ENCODE peak calls at places on chromosomes 12 and 14, in five cellular contexts. One of them, this sample, is unnamed.

GRCh38 chr14:58955294-58955821 is 233.1 kb upstream of the DAAM1 start:
- DNase-seq in SK-N-SH: no peak
- DNase-seq in A549: no peak
- DNase-seq in K562: no peak
- DNase-seq in GM12878: peak
- DNase-seq in this sample: peak

GRCh38 chr14:68899033-68899603 is 80.0 kb downstream of the ACTN1 start:
- DNase-seq in SK-N-SH: no peak
- DNase-seq in A549: no peak
- DNase-seq in K562: no peak
- DNase-seq in GM12878: no peak
- DNase-seq in this sample: no peak

GRCh38 chr14:50607181-50607580 is 47.2 kb downstream of the ATL1 start:
- DNase-seq in SK-N-SH: no peak
- DNase-seq in A549: no peak
- DNase-seq in K562: peak
- DNase-seq in GM12878: no peak
- DNase-seq in this sample: peak

GRCh38 chr14:104794099-104794498 is 1.4 kb downstream of the AKT1 start:
- DNase-seq in SK-N-SH: peak
- DNase-seq in A549: peak
- DNase-seq in K562: peak
- DNase-seq in GM12878: no peak
- DNase-seq in this sample: peak

GRCh38 chr12:54958048-54958658 is 26.4 kb downstream of the TESPA1 start:
- DNase-seq in SK-N-SH: peak
- DNase-seq in A549: peak
- DNase-seq in K562: peak
- DNase-seq in GM12878: peak
- DNase-seq in this sample: peak

GRCh38 chr14:92625213-92625612 is 111.6 kb downstream of the RIN3 start:
- DNase-seq in SK-N-SH: no peak
- DNase-seq in A549: peak
- DNase-seq in K562: no peak
- DNase-seq in GM12878: no peak
- DNase-seq in this sample: peak

GRCh38 chr14:77347746-77348145 is 26.9 kb downstream of the GSTZ1 start:
- DNase-seq in SK-N-SH: no peak
- DNase-seq in A549: no peak
- DNase-seq in K562: no peak
- DNase-seq in GM12878: no peak
- DNase-seq in this sample: no peak

GRCh38 chr14:72605096-72605920 is 288.6 kb downstream of the DPF3 start:
- DNase-seq in SK-N-SH: no peak
- DNase-seq in A549: no peak
- DNase-seq in K562: no peak
- DNase-seq in GM12878: no peak
- DNase-seq in this sample: no peak

GRCh38 chr12:105617141-105617540 is 286.6 kb downstream of the C12orf75 start:
- DNase-seq in SK-N-SH: no peak
- DNase-seq in A549: no peak
- DNase-seq in K562: no peak
- DNase-seq in GM12878: no peak
- DNase-seq in this sample: no peak

GRCh38 chr12:78918221-78918620 is 53.6 kb downstream of the SYT1 start:
- DNase-seq in SK-N-SH: peak
- DNase-seq in A549: no peak
- DNase-seq in K562: no peak
- DNase-seq in GM12878: no peak
- DNase-seq in this sample: peak

GRCh38 chr12:71447691-71448660 is 8.4 kb downstream of the LGR5 start:
- DNase-seq in SK-N-SH: no peak
- DNase-seq in A549: no peak
- DNase-seq in K562: no peak
- DNase-seq in GM12878: no peak
- DNase-seq in this sample: no peak

GRCh38 chr12:7989827-7990491 is 42.6 kb upstream of the FOXJ2 start:
- DNase-seq in SK-N-SH: no peak
- DNase-seq in A549: no peak
- DNase-seq in K562: peak
- DNase-seq in GM12878: no peak
- DNase-seq in this sample: peak

GRCh38 chr12:44716681-44717080 is 159.4 kb downstream of the NELL2 start:
- DNase-seq in SK-N-SH: no peak
- DNase-seq in A549: no peak
- DNase-seq in K562: no peak
- DNase-seq in GM12878: no peak
- DNase-seq in this sample: no peak

GRCh38 chr12:110917467-110917866 is 2.9 kb downstream of the MYL2 start:
- DNase-seq in SK-N-SH: no peak
- DNase-seq in A549: peak
- DNase-seq in K562: no peak
- DNase-seq in GM12878: no peak
- DNase-seq in this sample: peak

GRCh38 chr14:104973215-104974145 is 4.7 kb downstream of the AHNAK2 start:
- DNase-seq in SK-N-SH: no peak
- DNase-seq in A549: peak
- DNase-seq in K562: no peak
- DNase-seq in GM12878: no peak
- DNase-seq in this sample: peak

GRCh38 chr14:103138483-103139370 is 15.5 kb downstream of the TNFAIP2 start:
- DNase-seq in SK-N-SH: no peak
- DNase-seq in A549: no peak
- DNase-seq in K562: no peak
- DNase-seq in GM12878: no peak
- DNase-seq in this sample: no peak

GRCh38 chr12:18320036-18320617 is 58.8 kb downstream of the PIK3C2G start:
- DNase-seq in SK-N-SH: peak
- DNase-seq in A549: peak
- DNase-seq in K562: peak
- DNase-seq in GM12878: no peak
- DNase-seq in this sample: peak

GRCh38 chr14:99902925-99903324 is 109.7 kb downstream of the EML1 start:
- DNase-seq in SK-N-SH: no peak
- DNase-seq in A549: no peak
- DNase-seq in K562: no peak
- DNase-seq in GM12878: no peak
- DNase-seq in this sample: no peak

GRCh38 chr14:73026243-73026844 is 562 bp downstream of the ZFYVE1 start:
- DNase-seq in SK-N-SH: no peak
- DNase-seq in A549: no peak
- DNase-seq in K562: no peak
- DNase-seq in GM12878: no peak
- DNase-seq in this sample: no peak

GRCh38 chr12:20601668-20602280 is 93.4 kb upstream of the SLCO1C1 start:
- DNase-seq in SK-N-SH: peak
- DNase-seq in A549: peak
- DNase-seq in K562: no peak
- DNase-seq in GM12878: no peak
- DNase-seq in this sample: peak

GRCh38 chr12:75480469-75480949 is at the start of gene GLIPR1:
- DNase-seq in SK-N-SH: peak
- DNase-seq in A549: peak
- DNase-seq in K562: peak
- DNase-seq in GM12878: peak
- DNase-seq in this sample: peak

GRCh38 chr12:52890417-52890816 is 14.5 kb downstream of the KRT8 start:
- DNase-seq in SK-N-SH: no peak
- DNase-seq in A549: no peak
- DNase-seq in K562: no peak
- DNase-seq in GM12878: no peak
- DNase-seq in this sample: no peak

DNA sequence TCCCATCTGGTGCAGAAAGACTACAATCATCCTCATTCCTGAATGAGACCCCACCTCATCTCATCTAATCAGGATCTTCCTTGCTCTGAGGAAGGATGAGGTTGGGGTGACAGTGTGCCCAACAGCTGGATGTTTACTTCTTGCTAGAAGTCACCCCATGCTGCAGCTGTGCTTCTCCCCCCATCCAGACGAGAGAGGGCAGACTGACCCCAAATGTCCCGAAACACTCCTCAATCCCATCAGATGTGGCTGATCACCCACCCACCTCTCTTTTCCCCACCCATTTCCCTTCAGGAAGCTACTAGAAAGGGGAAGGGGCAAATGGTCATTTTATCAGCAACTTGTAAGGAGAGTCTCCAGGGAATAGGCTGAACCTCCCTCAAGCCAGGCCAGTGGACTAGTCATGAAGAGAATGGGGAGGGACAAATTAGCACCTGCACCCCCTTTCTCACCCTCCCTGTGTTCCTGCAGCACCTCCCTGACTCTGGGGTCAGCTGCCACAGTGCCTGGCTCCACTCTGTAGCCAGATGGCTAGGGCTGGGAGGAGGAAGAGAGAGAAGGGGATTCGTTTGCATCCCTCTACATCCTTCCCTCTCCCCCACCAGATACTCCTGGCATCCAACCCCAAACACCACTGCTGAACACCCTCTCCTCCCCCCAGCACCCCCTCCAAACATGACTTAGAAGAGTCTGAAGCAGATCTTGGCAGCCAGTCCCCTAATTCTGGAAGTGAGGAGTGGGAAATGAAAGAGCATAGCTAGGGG is 2.8 kb upstream of the BAZ2A start:
- DNase-seq in SK-N-SH: peak
- DNase-seq in A549: no peak
- DNase-seq in K562: no peak
- DNase-seq in GM12878: no peak
- DNase-seq in this sample: no peak
- TF ChIP-seq RCOR1 in SK-N-SH: no peak
- TF ChIP-seq RCOR1 in A549: no peak
- TF ChIP-seq RCOR1 in K562: no peak
- TF ChIP-seq RCOR1 in GM12878: no peak
- TF ChIP-seq RCOR1 in this sample: no peak

GRCh38 chr12:62006076-62006732 is 254.0 kb upstream of the USP15 start:
- DNase-seq in SK-N-SH: peak
- DNase-seq in A549: peak
- DNase-seq in K562: peak
- DNase-seq in GM12878: no peak
- DNase-seq in this sample: peak
- TF ChIP-seq RCOR1 in SK-N-SH: no peak
- TF ChIP-seq RCOR1 in A549: no peak
- TF ChIP-seq RCOR1 in K562: no peak
- TF ChIP-seq RCOR1 in GM12878: no peak
- TF ChIP-seq RCOR1 in this sample: no peak

DNA sequence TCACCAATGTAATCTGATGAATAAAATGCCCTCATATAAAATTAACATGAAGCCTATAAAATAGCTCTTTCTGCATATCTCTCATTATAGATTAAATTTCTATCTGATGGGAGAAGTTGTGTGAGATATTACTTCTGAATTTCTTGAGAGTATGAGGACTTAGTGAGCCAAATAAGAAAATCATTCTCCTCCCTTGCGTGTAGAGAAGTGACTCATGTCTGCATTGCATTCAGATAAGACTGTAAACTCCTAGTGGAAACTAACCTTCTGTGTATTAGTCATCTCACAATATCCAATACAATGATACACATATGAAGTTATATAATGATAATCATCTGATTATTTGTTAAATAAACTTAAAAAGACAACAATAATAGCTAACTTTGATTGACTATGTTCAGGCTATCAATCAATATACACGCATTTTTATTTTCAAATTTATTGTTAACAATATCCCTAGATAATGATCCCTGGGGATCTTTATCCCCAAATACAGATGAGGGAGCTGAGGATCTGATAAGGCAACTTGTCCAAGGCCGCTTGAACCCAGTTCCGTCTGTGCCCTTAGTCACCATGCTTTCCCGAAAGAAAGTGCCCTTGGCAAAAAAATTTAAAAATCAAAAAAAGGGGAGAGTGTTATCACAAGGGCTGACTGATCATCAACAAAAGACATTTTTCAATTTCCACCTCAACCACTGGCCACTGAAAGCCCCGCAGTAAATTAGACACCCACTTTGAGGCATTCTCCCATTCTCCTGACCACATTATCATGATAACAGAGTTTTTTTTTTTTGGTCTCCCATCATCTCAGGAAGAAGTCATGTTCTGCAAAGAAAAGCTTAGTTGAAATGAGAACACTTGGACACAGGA is 189.2 kb upstream of the RASSF8 start:
- DNase-seq in SK-N-SH: no peak
- DNase-seq in A549: peak
- DNase-seq in K562: no peak
- DNase-seq in GM12878: no peak
- DNase-seq in this sample: peak
- TF ChIP-seq RCOR1 in SK-N-SH: no peak
- TF ChIP-seq RCOR1 in A549: no peak
- TF ChIP-seq RCOR1 in K562: no peak
- TF ChIP-seq RCOR1 in GM12878: no peak
- TF ChIP-seq RCOR1 in this sample: no peak

DNA sequence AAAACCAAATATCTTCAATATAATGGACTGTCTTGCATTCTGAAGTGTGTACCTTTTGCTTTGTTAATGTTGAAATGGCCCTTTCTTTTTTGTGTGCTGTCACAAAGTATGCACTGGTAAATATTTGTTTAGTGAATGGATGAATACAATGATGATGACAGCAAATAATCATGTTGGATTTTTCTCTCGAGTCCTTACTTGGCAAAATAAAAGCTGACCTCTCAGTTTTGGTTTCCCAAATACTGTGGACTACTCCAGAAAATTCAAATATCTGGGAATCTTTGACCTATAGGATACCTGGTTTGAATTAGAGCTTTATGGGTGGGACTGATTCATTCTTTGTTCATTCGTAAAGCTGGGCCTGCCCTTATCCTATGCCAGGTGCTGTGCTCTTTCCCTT is 5.5 kb downstream of the UBE3B start:
- DNase-seq in SK-N-SH: no peak
- DNase-seq in A549: no peak
- DNase-seq in K562: no peak
- DNase-seq in GM12878: no peak
- DNase-seq in this sample: no peak
- TF ChIP-seq RCOR1 in SK-N-SH: no peak
- TF ChIP-seq RCOR1 in A549: no peak
- TF ChIP-seq RCOR1 in K562: no peak
- TF ChIP-seq RCOR1 in GM12878: no peak
- TF ChIP-seq RCOR1 in this sample: no peak